ENCODE peak calls at places on chromosomes 11 and 22, in nine cellular contexts. O, P, D, X, H, Z, L, K and B are unnamed samples.

GRCh38 chr11:5698281-5698680 is 8.7 kb downstream of the TRIM22 start:
- DNase-seq in X (no peak), K (no peak), O (no peak), P (no peak), L (no peak), Z (no peak), D (no peak), H (no peak), B (no peak)

GRCh38 chr11:63609536-63609935 is 4.7 kb downstream of the PLAAT3 start:
- DNase-seq in P (no peak), K (peak; percentile 45), L (no peak), O (no peak), H (no peak), D (peak; percentile 63), X (no peak), Z (no peak), B (peak; percentile 28)

GRCh38 chr22:39278040-39278439 is 33.3 kb upstream of the PDGFB start:
- DNase-seq in K (peak; percentile 57), O (peak; percentile 78), P (no peak), L (peak; percentile 43), X (no peak), Z (no peak), H (no peak), D (no peak), B (no peak)

GRCh38 chr11:15148181-15148580 is 33.5 kb downstream of the INSC start:
- DNase-seq in O (no peak), X (no peak), L (peak; percentile 51), Z (no peak), H (no peak), D (no peak), K (no peak), P (no peak), B (peak; percentile 54)

GRCh38 chr22:29083576-29084566 is 11.0 kb downstream of the KREMEN1 start:
- DNase-seq in P (peak; percentile 62), H (no peak), D (no peak), O (peak; percentile 86), K (no peak), Z (no peak), L (peak; percentile 48), X (no peak), B (no peak)

GRCh38 chr11:102010776-102011500 is 36.3 kb upstream of the CFAP300 start:
- DNase-seq in D (peak; percentile 76), K (peak; percentile 85), Z (no peak), L (peak; percentile 92), O (peak; percentile 80), P (peak; percentile 86), X (peak; percentile 84), H (peak; percentile 66), B (peak; percentile 91)

GRCh38 chr11:9748361-9748970 is 84.6 kb downstream of the SWAP70 start:
- DNase-seq in X (peak; percentile 68), K (peak; percentile 52), O (peak; percentile 83), P (peak; percentile 67), Z (peak; percentile 52), L (peak; percentile 76), D (peak; percentile 55), H (peak; percentile 81), B (peak; percentile 78)

GRCh38 chr11:68120212-68121066 is 749 bp downstream of the CHKA start:
- DNase-seq in X (no peak), L (peak; percentile 43), P (peak; percentile 72), D (peak; percentile 68), O (peak; percentile 58), Z (peak; percentile 50), K (peak; percentile 63), H (peak; percentile 51), B (peak; percentile 74)

GRCh38 chr11:114058871-114059277 is 637 bp upstream of the ZBTB16 start:
- DNase-seq in O (peak; percentile 46), X (no peak), P (no peak), D (no peak), K (peak; percentile 59), L (no peak), H (no peak), Z (no peak), B (peak; percentile 43)

GRCh38 chr22:47155131-47155885 is 392.9 kb downstream of the TBC1D22A start:
- DNase-seq in X (no peak), O (no peak), L (no peak), K (no peak), H (no peak), P (no peak), D (no peak), Z (no peak), B (no peak)
- H3K4me3 ChIP-seq in X (peak overlapping the region; percentile 6), O (peak overlapping the region; percentile 68), L (peak overlapping the region; percentile 52), K (no peak overlapping the region), H (no peak overlapping the region), P (no peak overlapping the region), D (no peak overlapping the region), Z (no peak overlapping the region), B (peak overlapping the region; percentile 66)

GRCh38 chr11:133946018-133946417 is 10.8 kb downstream of the IGSF9B start:
- DNase-seq in O (no peak), X (no peak), D (no peak), L (no peak), Z (no peak), P (no peak), H (no peak), K (no peak), B (no peak)
- H3K4me1 ChIP-seq in O (no peaks in the 10 kb centered on the region), X (peaks cover 21% of the 10 kb centered on the region), D (no peaks in the 10 kb centered on the region), L (no peaks in the 10 kb centered on the region), Z (peaks cover 70% of the 10 kb centered on the region), P (no peaks in the 10 kb centered on the region), H (no peaks in the 10 kb centered on the region), K (peaks cover 17% of the 10 kb centered on the region), B (peaks cover 14% of the 10 kb centered on the region)

DNA sequence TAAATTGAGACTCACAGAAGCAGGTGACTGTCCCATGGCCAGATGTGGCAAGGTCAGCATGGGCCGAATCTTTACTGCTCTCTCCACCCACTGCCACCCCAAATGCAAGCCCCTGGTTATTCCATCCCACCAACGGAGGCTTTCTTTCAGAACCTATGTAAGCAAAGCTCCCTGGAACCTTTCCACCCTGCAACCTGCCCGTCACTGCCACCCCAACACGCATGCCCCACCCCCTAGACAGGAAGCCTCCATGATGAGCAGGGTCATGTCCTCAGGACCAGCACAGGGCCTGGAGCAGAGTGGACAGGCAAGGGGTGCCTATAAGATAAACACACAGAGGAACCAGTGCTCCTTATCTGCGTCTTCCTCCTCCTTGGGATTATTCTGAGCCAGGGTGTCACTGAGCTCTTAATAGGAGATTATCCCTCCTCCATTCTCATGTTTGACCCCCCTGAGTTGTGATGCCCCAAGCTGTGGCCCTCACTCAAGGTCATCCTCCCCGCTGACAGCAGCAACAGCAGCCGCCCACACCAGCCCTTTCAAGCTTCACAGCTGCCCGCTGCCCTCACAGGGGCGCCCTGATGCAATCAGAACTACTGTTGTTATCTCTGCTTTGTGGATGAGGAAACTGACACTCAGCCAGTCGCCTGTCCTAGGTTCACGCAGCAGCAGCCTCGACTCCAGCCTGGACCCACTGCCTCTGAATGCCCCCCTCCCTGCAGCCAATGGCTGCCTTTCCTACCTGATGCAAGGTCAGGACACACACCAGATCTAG is 647.2 kb downstream of the TBC1D22A start:
- DNase-seq in O (no peak), Z (no peak), P (no peak), K (no peak), H (no peak), L (no peak), D (no peak), X (no peak), B (no peak)
- H3K9me3 ChIP-seq in O (no peaks in the 10 kb centered on the region), Z (no peaks in the 10 kb centered on the region), P (no peaks in the 10 kb centered on the region), K (no peaks in the 10 kb centered on the region), H (no peaks in the 10 kb centered on the region), L (no peaks in the 10 kb centered on the region), D (no peaks in the 10 kb centered on the region), X (peaks cover 30% of the 10 kb centered on the region), B (no peaks in the 10 kb centered on the region)

GRCh38 chr11:65454696-65455456 is 32.3 kb downstream of the NEAT1 start:
- DNase-seq in D (peak; percentile 95), O (peak; percentile 86), Z (peak; percentile 64), H (peak; percentile 93), X (peak; percentile 68), P (peak; percentile 92), L (peak; percentile 77), K (peak; percentile 91), B (peak; percentile 81)
- H3K4me3 ChIP-seq in D (peak overlapping the region; percentile 50), O (peak overlapping the region; percentile 88), Z (peak overlapping the region; percentile 84), H (peak overlapping the region; percentile 53), X (peak overlapping the region; percentile 47), P (peak overlapping the region; percentile 32), L (peak overlapping the region; percentile 71), K (peak overlapping the region; percentile 47), B (peak overlapping the region; percentile 84)

DNA sequence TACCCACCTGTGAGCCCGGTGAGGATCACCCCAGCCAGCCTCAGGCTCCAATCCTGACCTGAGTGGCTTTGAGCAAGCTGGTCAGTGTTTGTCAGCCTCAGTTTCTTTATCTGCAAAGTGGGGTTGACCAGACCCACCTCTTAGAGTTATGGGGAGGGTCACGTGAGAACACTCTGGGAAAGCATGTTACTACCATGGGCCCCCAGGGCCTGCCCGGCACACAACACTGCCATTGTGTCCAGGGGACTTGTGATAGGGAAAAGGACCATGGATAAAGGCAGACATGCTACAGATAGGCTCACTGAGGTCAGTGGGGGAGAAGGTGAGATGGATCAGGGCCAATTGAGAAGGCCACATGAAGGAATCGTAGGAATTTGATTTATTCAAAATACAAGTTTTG is 32.1 kb upstream of the SUSD2 start:
- DNase-seq in K (no peak), X (no peak), L (no peak), Z (no peak), P (no peak), D (no peak), O (no peak), H (no peak), B (no peak)
- H3K4me1 ChIP-seq in K (peaks cover 36% of the 10 kb centered on the region), X (peaks cover 17% of the 10 kb centered on the region), L (peaks cover 51% of the 10 kb centered on the region), Z (peaks cover 70% of the 10 kb centered on the region), P (no peaks in the 10 kb centered on the region), D (peaks cover 31% of the 10 kb centered on the region), O (peaks cover 34% of the 10 kb centered on the region), H (peaks cover 15% of the 10 kb centered on the region), B (peaks cover 37% of the 10 kb centered on the region)

GRCh38 chr22:47923011-47923427 is 1160.6 kb downstream of the TBC1D22A start:
- DNase-seq in O (no peak), X (no peak), D (no peak), H (no peak), Z (no peak), P (no peak), K (no peak), L (no peak), B (no peak)
- H3K9me3 ChIP-seq in O (peaks cover 9% of the 10 kb centered on the region), X (peaks cover 44% of the 10 kb centered on the region), D (no peaks in the 10 kb centered on the region), H (peaks cover 11% of the 10 kb centered on the region), Z (no peaks in the 10 kb centered on the region), P (no peaks in the 10 kb centered on the region), K (peaks cover 2% of the 10 kb centered on the region), L (no peaks in the 10 kb centered on the region), B (peaks cover 9% of the 10 kb centered on the region)